ENCODE peak calls at places on chromosome 1, in seven cellular contexts. F is GM23248; X is brain microvascular endothelial cell; G is suprapubic skin; V is CD8-positive, alpha-beta memory T cell; L is dorsolateral prefrontal cortex; K is aorta. W is an unnamed sample.
A peak's percentile ranks its signal among the peaks of the same experiment; 100 is the strongest.

GRCh38 chr1:21249940-21250493 is 40.2 kb downstream of the ECE1 start:
- DNase-seq in V (no peak), G (no peak), K (no peak), L (no peak), X (no peak), F (no peak), W (no peak)

GRCh38 chr1:223393275-223394214 is at the start of gene CCDC185:
- DNase-seq in V (no peak), X (no peak), L (no peak), G (no peak), K (peak; percentile 74), F (peak; percentile 54), W (no peak)

GRCh38 chr1:237411621-237412020 is 369.6 kb downstream of the RYR2 start:
- DNase-seq in L (no peak), V (peak; percentile 66), X (no peak), G (no peak), F (no peak), K (no peak), W (peak; percentile 15)

GRCh38 chr1:37602750-37603694 is 7.3 kb upstream of the GNL2 start:
- DNase-seq in G (no peak), L (no peak), X (peak; percentile 24), K (no peak), V (no peak), F (peak; percentile 74), W (no peak)

GRCh38 chr1:209432443-209432825 is 151.1 kb upstream of the CAMK1G start:
- DNase-seq in X (no peak), G (no peak), L (no peak), F (no peak), V (no peak), K (no peak), W (no peak)

GRCh38 chr1:223444411-223444810 is 51.2 kb downstream of the CCDC185 start:
- DNase-seq in L (no peak), K (no peak), V (no peak), F (no peak), X (no peak), G (no peak), W (no peak)

GRCh38 chr1:186289943-186290560 is 85.0 kb downstream of the TPR start:
- DNase-seq in K (no peak), V (no peak), L (no peak), X (no peak), F (no peak), G (no peak), W (no peak)

GRCh38 chr1:25031966-25032667 is 102.0 kb upstream of the RUNX3 start:
- DNase-seq in G (no peak), F (peak; percentile 20), V (peak; percentile 90), K (no peak), X (peak; percentile 93), L (no peak), W (peak; percentile 68)

GRCh38 chr1:75614455-75615379 is 3.8 kb upstream of the SLC44A5 start:
- DNase-seq in K (peak; percentile 79), V (no peak), G (peak; percentile 51), F (peak; percentile 50), X (no peak), L (peak; percentile 65), W (no peak)

GRCh38 chr1:234737915-234738314 is 127.9 kb upstream of the IRF2BP2 start:
- DNase-seq in X (no peak), L (peak; percentile 61), F (no peak), K (no peak), V (no peak), G (no peak), W (no peak)

GRCh38 chr1:110559157-110559556 is 40.2 kb upstream of the KCNA10 start:
- DNase-seq in G (no peak), V (no peak), K (no peak), L (no peak), F (peak; percentile 9), X (no peak), W (no peak)

GRCh38 chr1:229070168-229070567 is 200.7 kb upstream of the RAB4A start:
- DNase-seq in G (peak; percentile 85), V (no peak), K (peak; percentile 95), F (peak; percentile 87), X (peak; percentile 28), L (peak; percentile 66), W (no peak)

GRCh38 chr1:50978852-50979781 is 9.1 kb downstream of the CDKN2C start:
- DNase-seq in L (no peak), G (no peak), V (no peak), K (no peak), F (no peak), X (no peak), W (no peak)

GRCh38 chr1:201051399-201051798 is 27.9 kb upstream of the KIF21B start:
- DNase-seq in X (no peak), G (no peak), K (no peak), L (no peak), F (peak; percentile 31), V (no peak), W (no peak)

DNA sequence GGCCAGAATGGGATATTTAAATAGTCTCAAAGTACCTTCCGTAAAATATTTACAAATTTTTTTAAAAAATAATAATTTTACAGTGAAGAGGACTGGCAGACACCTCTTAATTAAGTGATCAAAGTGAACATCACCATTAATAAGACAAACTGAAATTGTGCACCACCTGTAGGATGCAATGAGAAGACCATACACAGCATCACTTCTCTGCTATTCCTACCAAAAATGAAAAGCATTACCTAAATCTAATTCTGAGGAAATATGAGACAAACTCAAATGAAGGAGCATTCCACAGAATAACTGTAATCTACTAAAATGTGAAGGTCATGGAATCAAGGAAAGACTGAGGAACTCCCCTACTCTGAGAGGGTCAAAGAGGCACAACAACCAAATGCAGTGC is 68.2 kb upstream of the PRDX6 start:
- DNase-seq in V (no peak), L (no peak), G (no peak), X (no peak), F (no peak), K (no peak), W (no peak)
- H3K27ac ChIP-seq in V (no peak overlapping the region), L (no peak overlapping the region), G (no peak overlapping the region), X (peak overlapping the region; percentile 58), F (no peak overlapping the region), K (no peak overlapping the region), W (no peak overlapping the region)

GRCh38 chr1:235911876-235912275 is 45.2 kb upstream of the LYST start:
- DNase-seq in G (no peak), X (no peak), V (no peak), F (no peak), K (no peak), L (no peak), W (no peak)

GRCh38 chr1:235908742-235909520 is 42.2 kb upstream of the LYST start:
- DNase-seq in F (peak; percentile 89), L (no peak), K (no peak), G (no peak), X (peak; percentile 46), V (no peak), W (no peak)

GRCh38 chr1:235913311-235913710 is 46.6 kb upstream of the LYST start:
- DNase-seq in L (no peak), V (no peak), X (peak; percentile 37), G (no peak), K (no peak), F (peak; percentile 60), W (no peak)

GRCh38 chr1:235910357-235911299 is 43.9 kb upstream of the LYST start:
- DNase-seq in F (peak; percentile 98), G (no peak), V (no peak), X (peak; percentile 97), L (no peak), K (peak; percentile 87), W (no peak)

DNA sequence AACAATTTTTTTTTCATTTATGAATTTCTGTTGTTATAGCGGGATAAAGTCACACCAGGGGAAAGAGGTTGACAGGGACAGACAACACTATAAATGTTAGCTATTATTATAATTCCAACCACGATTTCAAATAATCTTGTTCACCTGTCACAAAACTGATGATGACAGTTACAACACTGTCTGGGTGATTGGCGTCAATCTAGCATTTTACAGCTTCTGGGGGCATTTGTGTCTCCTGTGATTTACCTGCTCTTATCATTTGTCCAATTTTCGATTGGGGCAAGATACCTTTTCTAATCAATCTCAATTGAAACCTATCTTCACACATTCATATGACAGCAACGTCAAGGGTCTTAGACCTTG is 44.6 kb upstream of the LYST start:
- DNase-seq in V (no peak), K (no peak), F (no peak), G (no peak), L (no peak), X (no peak), W (no peak)
- H3K27ac ChIP-seq in V (no peak overlapping the region), K (no peak overlapping the region), F (peak overlapping the region; percentile 85), G (peak overlapping the region; percentile 81), L (no peak overlapping the region), X (peak overlapping the region; percentile 89), W (no peak overlapping the region)

GRCh38 chr1:40663324-40664166 is 1.9 kb downstream of the RIMS3 start:
- DNase-seq in G (no peak), K (no peak), F (no peak), X (no peak), L (no peak), V (no peak), W (no peak)

GRCh38 chr1:40664791-40665190 is 691 bp downstream of the RIMS3 start:
- DNase-seq in K (no peak), V (no peak), X (no peak), L (no peak), F (no peak), G (no peak), W (no peak)

GRCh38 chr1:40662864-40663263 is 2.6 kb downstream of the RIMS3 start:
- DNase-seq in X (no peak), F (peak; percentile 15), V (no peak), K (peak; percentile 22), L (no peak), G (no peak), W (no peak)

GRCh38 chr1:40665335-40666171 is at the start of gene RIMS3:
- DNase-seq in L (peak; percentile 86), F (peak; percentile 81), X (peak; percentile 10), K (peak; percentile 94), V (peak; percentile 85), G (peak; percentile 80), W (peak; percentile 79)

GRCh38 chr1:40664167-40664537 is 1.3 kb downstream of the RIMS3 start:
- DNase-seq in K (no peak), X (no peak), G (no peak), L (no peak), V (no peak), F (no peak), W (no peak)
- H3K27ac ChIP-seq in K (no peak overlapping the region), X (no peak overlapping the region), G (no peak overlapping the region), L (peak overlapping the region; percentile 45), V (no peak overlapping the region), F (no peak overlapping the region), W (no peak overlapping the region)

GRCh38 chr1:40339420-40340323 is 22.6 kb upstream of the COL9A2 start:
- DNase-seq in K (no peak), L (no peak), F (no peak), V (no peak), G (no peak), X (no peak), W (no peak)
- H3K27ac ChIP-seq in K (no peak overlapping the region), L (no peak overlapping the region), F (no peak overlapping the region), V (no peak overlapping the region), G (peak overlapping the region; percentile 18), X (no peak overlapping the region), W (no peak overlapping the region)

DNA sequence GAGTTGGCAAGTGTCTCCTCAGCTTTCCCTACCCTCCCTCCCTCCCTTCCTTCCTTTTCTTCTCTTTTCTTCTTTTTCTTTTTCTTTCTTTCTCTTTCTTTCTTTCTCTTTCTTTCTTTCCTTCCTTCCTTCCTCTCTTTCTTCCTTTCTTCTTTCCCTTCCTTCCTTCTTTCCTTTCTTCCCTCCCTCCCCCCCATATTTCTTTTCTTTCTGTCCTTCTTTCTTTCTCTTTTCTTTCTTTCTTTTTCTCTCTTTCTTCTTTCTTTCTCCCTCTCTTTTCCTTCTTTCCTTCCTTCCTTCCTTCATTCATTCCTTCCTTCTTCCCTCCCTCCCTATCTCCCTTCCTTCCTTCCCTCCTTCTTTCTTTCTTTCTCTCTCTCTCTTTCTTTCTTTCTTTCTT is 18.6 kb upstream of the TTC22 start:
- DNase-seq in V (no peak), F (no peak), X (no peak), L (no peak), G (no peak), K (no peak), W (no peak)
- H3K27ac ChIP-seq in V (no peak overlapping the region), F (no peak overlapping the region), X (no peak overlapping the region), L (no peak overlapping the region), G (no peak overlapping the region), K (no peak overlapping the region), W (no peak overlapping the region)